ENCODE peak calls at places on chromosomes 12 and 14, in ten cellular contexts. One of them, this sample, is unnamed.

GRCh38 chr12:118984206-118984943 is 3.0 kb downstream of the SRRM4 start:
- DNase-seq in MM.1S: no peak
- DNase-seq in uterus: no peak
- DNase-seq in lower lobe of right lung: no peak
- DNase-seq in Panc1: no peak
- DNase-seq in OCI-LY7: no peak
- DNase-seq in ovary: no peak
- DNase-seq in astrocyte of the spinal cord: no peak
- DNase-seq in bronchial epithelial cell: no peak
- DNase-seq in fibroblast of mammary gland: no peak
- DNase-seq in this sample: no peak

GRCh38 chr12:116803018-116803736 is 65.1 kb downstream of the RNFT2 start:
- DNase-seq in lower lobe of right lung: no peak
- DNase-seq in bronchial epithelial cell: no peak
- DNase-seq in Panc1: no peak
- DNase-seq in astrocyte of the spinal cord: no peak
- DNase-seq in OCI-LY7: peak; percentile 98
- DNase-seq in uterus: no peak
- DNase-seq in MM.1S: peak; percentile 77
- DNase-seq in fibroblast of mammary gland: no peak
- DNase-seq in ovary: no peak
- DNase-seq in this sample: no peak

GRCh38 chr12:65208957-65209654 is 39.7 kb downstream of the LEMD3 start:
- DNase-seq in OCI-LY7: no peak
- DNase-seq in Panc1: no peak
- DNase-seq in uterus: no peak
- DNase-seq in ovary: no peak
- DNase-seq in astrocyte of the spinal cord: no peak
- DNase-seq in bronchial epithelial cell: no peak
- DNase-seq in fibroblast of mammary gland: no peak
- DNase-seq in lower lobe of right lung: no peak
- DNase-seq in MM.1S: no peak
- DNase-seq in this sample: no peak

GRCh38 chr12:116466536-116466935 is 92.6 kb upstream of the MAP1LC3B2 start:
- DNase-seq in ovary: no peak
- DNase-seq in fibroblast of mammary gland: no peak
- DNase-seq in OCI-LY7: no peak
- DNase-seq in lower lobe of right lung: no peak
- DNase-seq in MM.1S: no peak
- DNase-seq in astrocyte of the spinal cord: no peak
- DNase-seq in bronchial epithelial cell: no peak
- DNase-seq in uterus: no peak
- DNase-seq in Panc1: no peak
- DNase-seq in this sample: peak; percentile 17

GRCh38 chr12:6945613-6946012 is 1.8 kb downstream of the C12orf57 start:
- DNase-seq in Panc1: no peak
- DNase-seq in OCI-LY7: peak; percentile 49
- DNase-seq in MM.1S: peak; percentile 57
- DNase-seq in fibroblast of mammary gland: no peak
- DNase-seq in bronchial epithelial cell: no peak
- DNase-seq in astrocyte of the spinal cord: no peak
- DNase-seq in ovary: no peak
- DNase-seq in uterus: no peak
- DNase-seq in lower lobe of right lung: peak; percentile 47
- DNase-seq in this sample: no peak

GRCh38 chr12:119803391-119803791 is 73.7 kb downstream of the CIT start:
- DNase-seq in lower lobe of right lung: no peak
- DNase-seq in Panc1: no peak
- DNase-seq in uterus: no peak
- DNase-seq in bronchial epithelial cell: peak; percentile 13
- DNase-seq in MM.1S: no peak
- DNase-seq in fibroblast of mammary gland: peak; percentile 53
- DNase-seq in ovary: peak; percentile 32
- DNase-seq in astrocyte of the spinal cord: peak; percentile 73
- DNase-seq in OCI-LY7: no peak
- DNase-seq in this sample: peak; percentile 77

GRCh38 chr14:75123991-75124390 is 2.9 kb downstream of the NEK9 start:
- DNase-seq in lower lobe of right lung: no peak
- DNase-seq in ovary: no peak
- DNase-seq in OCI-LY7: no peak
- DNase-seq in MM.1S: no peak
- DNase-seq in fibroblast of mammary gland: peak; percentile 86
- DNase-seq in uterus: no peak
- DNase-seq in Panc1: no peak
- DNase-seq in bronchial epithelial cell: peak; percentile 88
- DNase-seq in astrocyte of the spinal cord: peak; percentile 80
- DNase-seq in this sample: peak; percentile 92

GRCh38 chr12:121789800-121790748 is 3.4 kb downstream of the RHOF start:
- DNase-seq in Panc1: no peak
- DNase-seq in bronchial epithelial cell: no peak
- DNase-seq in astrocyte of the spinal cord: no peak
- DNase-seq in ovary: no peak
- DNase-seq in uterus: no peak
- DNase-seq in fibroblast of mammary gland: no peak
- DNase-seq in lower lobe of right lung: peak; percentile 90
- DNase-seq in MM.1S: peak; percentile 73
- DNase-seq in OCI-LY7: peak; percentile 93
- DNase-seq in this sample: no peak

GRCh38 chr14:100012928-100013327 is 52.3 kb upstream of the EVL start:
- DNase-seq in fibroblast of mammary gland: no peak
- DNase-seq in bronchial epithelial cell: no peak
- DNase-seq in MM.1S: no peak
- DNase-seq in lower lobe of right lung: no peak
- DNase-seq in OCI-LY7: no peak
- DNase-seq in uterus: no peak
- DNase-seq in ovary: no peak
- DNase-seq in Panc1: no peak
- DNase-seq in astrocyte of the spinal cord: no peak
- DNase-seq in this sample: no peak

GRCh38 chr12:21656931-21657335 is 709 bp downstream of the LDHB start:
- DNase-seq in MM.1S: peak; percentile 53
- DNase-seq in lower lobe of right lung: no peak
- DNase-seq in astrocyte of the spinal cord: peak; percentile 67
- DNase-seq in bronchial epithelial cell: peak; percentile 33
- DNase-seq in fibroblast of mammary gland: peak; percentile 42
- DNase-seq in OCI-LY7: peak; percentile 67
- DNase-seq in uterus: peak; percentile 18
- DNase-seq in Panc1: peak; percentile 4
- DNase-seq in ovary: peak; percentile 43
- DNase-seq in this sample: peak; percentile 63

GRCh38 chr12:120230326-120230973 is 29.5 kb upstream of the RPLP0 start:
- DNase-seq in ovary: peak; percentile 73
- DNase-seq in OCI-LY7: no peak
- DNase-seq in fibroblast of mammary gland: peak; percentile 94
- DNase-seq in astrocyte of the spinal cord: peak; percentile 94
- DNase-seq in lower lobe of right lung: peak; percentile 52
- DNase-seq in uterus: peak; percentile 79
- DNase-seq in Panc1: no peak
- DNase-seq in MM.1S: no peak
- DNase-seq in bronchial epithelial cell: peak; percentile 86
- DNase-seq in this sample: peak; percentile 97

GRCh38 chr14:75724414-75725204 is 63.6 kb downstream of the TTLL5 start:
- DNase-seq in uterus: no peak
- DNase-seq in OCI-LY7: no peak
- DNase-seq in Panc1: no peak
- DNase-seq in ovary: no peak
- DNase-seq in astrocyte of the spinal cord: no peak
- DNase-seq in lower lobe of right lung: no peak
- DNase-seq in bronchial epithelial cell: no peak
- DNase-seq in fibroblast of mammary gland: peak; percentile 29
- DNase-seq in MM.1S: no peak
- DNase-seq in this sample: no peak

GRCh38 chr12:6229823-6230222 is 29.6 kb downstream of the CD9 start:
- DNase-seq in bronchial epithelial cell: peak; percentile 85
- DNase-seq in OCI-LY7: no peak
- DNase-seq in MM.1S: no peak
- DNase-seq in Panc1: no peak
- DNase-seq in astrocyte of the spinal cord: peak; percentile 91
- DNase-seq in ovary: peak; percentile 50
- DNase-seq in uterus: peak; percentile 74
- DNase-seq in lower lobe of right lung: peak; percentile 65
- DNase-seq in fibroblast of mammary gland: peak; percentile 95
- DNase-seq in this sample: peak; percentile 54

GRCh38 chr12:2360630-2361170 is 307.9 kb downstream of the CACNA1C start:
- DNase-seq in uterus: no peak
- DNase-seq in MM.1S: no peak
- DNase-seq in Panc1: no peak
- DNase-seq in ovary: no peak
- DNase-seq in fibroblast of mammary gland: no peak
- DNase-seq in OCI-LY7: no peak
- DNase-seq in lower lobe of right lung: no peak
- DNase-seq in bronchial epithelial cell: no peak
- DNase-seq in astrocyte of the spinal cord: no peak
- DNase-seq in this sample: peak; percentile 10
- TF ChIP-seq CTCF in uterus: peak; percentile 17
- TF ChIP-seq CTCF in MM.1S: peak; percentile 24
- TF ChIP-seq CTCF in Panc1: peak; percentile 46
- TF ChIP-seq CTCF in ovary: no peak
- TF ChIP-seq CTCF in fibroblast of mammary gland: peak; percentile 27
- TF ChIP-seq CTCF in OCI-LY7: peak; percentile 63
- TF ChIP-seq CTCF in lower lobe of right lung: peak; percentile 16
- TF ChIP-seq CTCF in bronchial epithelial cell: no peak
- TF ChIP-seq CTCF in astrocyte of the spinal cord: peak; percentile 33
- TF ChIP-seq CTCF in this sample: peak; percentile 35

GRCh38 chr12:89029961-89030360 is 322.3 kb downstream of the DUSP6 start:
- DNase-seq in fibroblast of mammary gland: peak; percentile 17
- DNase-seq in OCI-LY7: no peak
- DNase-seq in lower lobe of right lung: no peak
- DNase-seq in MM.1S: no peak
- DNase-seq in bronchial epithelial cell: no peak
- DNase-seq in ovary: no peak
- DNase-seq in uterus: no peak
- DNase-seq in Panc1: no peak
- DNase-seq in astrocyte of the spinal cord: no peak
- DNase-seq in this sample: no peak
- H3K4me3 ChIP-seq in fibroblast of mammary gland: no peak overlapping the region
- H3K4me3 ChIP-seq in OCI-LY7: no peak overlapping the region
- H3K4me3 ChIP-seq in lower lobe of right lung: no peak overlapping the region
- H3K4me3 ChIP-seq in MM.1S: no peak overlapping the region
- H3K4me3 ChIP-seq in bronchial epithelial cell: no peak overlapping the region
- H3K4me3 ChIP-seq in ovary: no peak overlapping the region
- H3K4me3 ChIP-seq in uterus: no peak overlapping the region
- H3K4me3 ChIP-seq in Panc1: no peak overlapping the region
- H3K4me3 ChIP-seq in astrocyte of the spinal cord: no peak overlapping the region
- H3K4me3 ChIP-seq in this sample: no peak overlapping the region

GRCh38 chr12:131915774-131916173 is 13.3 kb upstream of the PUS1 start:
- DNase-seq in OCI-LY7: no peak
- DNase-seq in bronchial epithelial cell: no peak
- DNase-seq in fibroblast of mammary gland: no peak
- DNase-seq in astrocyte of the spinal cord: no peak
- DNase-seq in ovary: no peak
- DNase-seq in lower lobe of right lung: no peak
- DNase-seq in Panc1: no peak
- DNase-seq in MM.1S: no peak
- DNase-seq in uterus: no peak
- DNase-seq in this sample: no peak
- TF ChIP-seq CTCF in OCI-LY7: no peak
- TF ChIP-seq CTCF in bronchial epithelial cell: no peak
- TF ChIP-seq CTCF in fibroblast of mammary gland: no peak
- TF ChIP-seq CTCF in astrocyte of the spinal cord: no peak
- TF ChIP-seq CTCF in ovary: no peak
- TF ChIP-seq CTCF in lower lobe of right lung: no peak
- TF ChIP-seq CTCF in Panc1: no peak
- TF ChIP-seq CTCF in MM.1S: no peak
- TF ChIP-seq CTCF in uterus: no peak
- TF ChIP-seq CTCF in this sample: no peak

DNA sequence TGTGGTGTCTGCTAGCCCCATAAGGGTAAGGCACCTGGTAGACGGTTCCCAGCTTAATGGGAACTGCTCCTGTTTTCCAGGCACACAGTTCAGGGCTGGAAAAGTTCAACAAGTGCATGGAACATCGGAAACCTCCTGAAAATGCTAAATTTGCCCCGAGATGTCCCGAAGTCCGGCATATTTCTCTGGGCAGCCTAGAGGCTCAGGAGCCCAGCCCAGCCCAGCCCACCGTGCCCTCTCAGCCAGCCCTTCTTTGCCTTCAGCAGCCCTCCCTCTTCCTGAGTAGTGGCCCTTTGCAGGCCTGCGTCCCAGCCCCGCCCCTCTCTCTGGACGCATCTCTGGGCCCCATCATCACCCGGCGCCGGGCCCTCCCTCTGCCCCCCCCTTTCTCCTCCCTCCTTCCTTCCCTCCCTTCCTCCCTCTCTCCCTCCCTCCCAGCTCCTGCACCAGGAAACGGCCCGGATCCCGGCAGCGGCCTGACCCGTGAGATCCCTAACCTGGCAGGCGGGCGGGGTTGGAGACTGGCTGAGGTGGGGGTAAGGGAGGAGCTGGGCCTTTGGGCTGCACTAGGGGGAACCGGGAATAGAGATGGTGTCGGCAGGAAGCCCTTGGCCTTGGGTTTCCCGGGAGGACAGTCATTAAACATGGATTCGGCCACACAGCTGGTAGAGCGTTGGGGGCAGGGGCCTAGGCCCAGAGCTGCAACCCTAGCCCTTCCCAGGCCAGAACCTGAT is at the start of gene BCL2L2:
- DNase-seq in Panc1: no peak
- DNase-seq in fibroblast of mammary gland: peak; percentile 83
- DNase-seq in astrocyte of the spinal cord: peak; percentile 91
- DNase-seq in lower lobe of right lung: peak; percentile 94
- DNase-seq in ovary: peak; percentile 95
- DNase-seq in OCI-LY7: peak; percentile 74
- DNase-seq in bronchial epithelial cell: peak; percentile 80
- DNase-seq in uterus: peak; percentile 90
- DNase-seq in MM.1S: no peak
- DNase-seq in this sample: peak; percentile 89
- H3K4me3 ChIP-seq in Panc1: peak within 1 kb of the TSS; percentile 95
- H3K4me3 ChIP-seq in fibroblast of mammary gland: peak within 1 kb of the TSS; percentile 95
- H3K4me3 ChIP-seq in astrocyte of the spinal cord: peak within 1 kb of the TSS; percentile 95
- H3K4me3 ChIP-seq in lower lobe of right lung: peak within 1 kb of the TSS; percentile 65
- H3K4me3 ChIP-seq in ovary: peak within 1 kb of the TSS; percentile 67
- H3K4me3 ChIP-seq in OCI-LY7: peak within 1 kb of the TSS; percentile 77
- H3K4me3 ChIP-seq in bronchial epithelial cell: peak within 1 kb of the TSS; percentile 52
- H3K4me3 ChIP-seq in uterus: peak within 1 kb of the TSS; percentile 58
- H3K4me3 ChIP-seq in MM.1S: no peak within 1 kb of the TSS
- H3K4me3 ChIP-seq in this sample: peak within 1 kb of the TSS; percentile 96

GRCh38 chr14:73759714-73760597 is 45.8 kb upstream of the PNMA1 start:
- DNase-seq in bronchial epithelial cell: peak; percentile 97
- DNase-seq in ovary: peak; percentile 96
- DNase-seq in astrocyte of the spinal cord: peak; percentile 99
- DNase-seq in Panc1: peak; percentile 83
- DNase-seq in lower lobe of right lung: peak; percentile 98
- DNase-seq in uterus: peak; percentile 96
- DNase-seq in fibroblast of mammary gland: peak; percentile 98
- DNase-seq in MM.1S: peak; percentile 89
- DNase-seq in OCI-LY7: peak; percentile 96
- DNase-seq in this sample: peak; percentile 99
- TF ChIP-seq CTCF in bronchial epithelial cell: no peak
- TF ChIP-seq CTCF in ovary: no peak
- TF ChIP-seq CTCF in astrocyte of the spinal cord: no peak
- TF ChIP-seq CTCF in Panc1: no peak
- TF ChIP-seq CTCF in lower lobe of right lung: peak; percentile 12
- TF ChIP-seq CTCF in uterus: peak; percentile 42
- TF ChIP-seq CTCF in fibroblast of mammary gland: no peak
- TF ChIP-seq CTCF in MM.1S: no peak
- TF ChIP-seq CTCF in OCI-LY7: peak; percentile 37
- TF ChIP-seq CTCF in this sample: peak; percentile 2

This sample was measured in choroid plexus epithelial cell.